ENCODE peak calls at places on chromosomes 13 and 19, in seven cellular contexts. One of them, this sample, is unnamed.

GRCh38 chr19:13165091-13165997 is 15.1 kb downstream of the IER2 start:
- DNase-seq in activated CD4-positive, alpha-beta T cell treated with anti-CD3 and anti-CD28 coated beads, Interleukin-2, amount 50 U/mL, for 1 hour: no peak
- DNase-seq in IMR-90: no peak
- DNase-seq in cardiac fibroblast: peak
- DNase-seq in lung microvascular endothelial cell: peak
- DNase-seq in amniotic stem cell: no peak
- DNase-seq in NCI-H446 treated with DMSO at 0.1 percent for 48 hours: no peak
- DNase-seq in this sample: no peak

GRCh38 chr19:18292810-18293641 is 11.6 kb upstream of the JUND start:
- DNase-seq in activated CD4-positive, alpha-beta T cell treated with anti-CD3 and anti-CD28 coated beads, Interleukin-2, amount 50 U/mL, for 1 hour: no peak
- DNase-seq in IMR-90: peak
- DNase-seq in cardiac fibroblast: peak
- DNase-seq in lung microvascular endothelial cell: peak
- DNase-seq in amniotic stem cell: no peak
- DNase-seq in NCI-H446 treated with DMSO at 0.1 percent for 48 hours: no peak
- DNase-seq in this sample: no peak

GRCh38 chr13:59490651-59491050 is 673.1 kb downstream of the DIAPH3 start:
- DNase-seq in activated CD4-positive, alpha-beta T cell treated with anti-CD3 and anti-CD28 coated beads, Interleukin-2, amount 50 U/mL, for 1 hour: no peak
- DNase-seq in IMR-90: no peak
- DNase-seq in cardiac fibroblast: no peak
- DNase-seq in lung microvascular endothelial cell: no peak
- DNase-seq in amniotic stem cell: no peak
- DNase-seq in NCI-H446 treated with DMSO at 0.1 percent for 48 hours: no peak
- DNase-seq in this sample: no peak

GRCh38 chr19:955803-956746 is 28.1 kb upstream of the WDR18 start:
- DNase-seq in activated CD4-positive, alpha-beta T cell treated with anti-CD3 and anti-CD28 coated beads, Interleukin-2, amount 50 U/mL, for 1 hour: no peak
- DNase-seq in IMR-90: no peak
- DNase-seq in cardiac fibroblast: no peak
- DNase-seq in lung microvascular endothelial cell: no peak
- DNase-seq in amniotic stem cell: no peak
- DNase-seq in NCI-H446 treated with DMSO at 0.1 percent for 48 hours: no peak
- DNase-seq in this sample: no peak

GRCh38 chr13:24254151-24254810 is 55.1 kb upstream of the C1QTNF9 start:
- DNase-seq in activated CD4-positive, alpha-beta T cell treated with anti-CD3 and anti-CD28 coated beads, Interleukin-2, amount 50 U/mL, for 1 hour: peak
- DNase-seq in IMR-90: no peak
- DNase-seq in cardiac fibroblast: peak
- DNase-seq in lung microvascular endothelial cell: no peak
- DNase-seq in amniotic stem cell: no peak
- DNase-seq in NCI-H446 treated with DMSO at 0.1 percent for 48 hours: no peak
- DNase-seq in this sample: no peak

GRCh38 chr13:91162180-91162579 is 185.3 kb upstream of the MIR17HG start:
- DNase-seq in activated CD4-positive, alpha-beta T cell treated with anti-CD3 and anti-CD28 coated beads, Interleukin-2, amount 50 U/mL, for 1 hour: no peak
- DNase-seq in IMR-90: no peak
- DNase-seq in cardiac fibroblast: no peak
- DNase-seq in lung microvascular endothelial cell: no peak
- DNase-seq in amniotic stem cell: no peak
- DNase-seq in NCI-H446 treated with DMSO at 0.1 percent for 48 hours: no peak
- DNase-seq in this sample: no peak

GRCh38 chr13:101590479-101590878 is 138.0 kb downstream of the ITGBL1 start:
- DNase-seq in activated CD4-positive, alpha-beta T cell treated with anti-CD3 and anti-CD28 coated beads, Interleukin-2, amount 50 U/mL, for 1 hour: no peak
- DNase-seq in IMR-90: no peak
- DNase-seq in cardiac fibroblast: no peak
- DNase-seq in lung microvascular endothelial cell: no peak
- DNase-seq in amniotic stem cell: no peak
- DNase-seq in NCI-H446 treated with DMSO at 0.1 percent for 48 hours: no peak
- DNase-seq in this sample: no peak

GRCh38 chr13:49098771-49099512 is 121.2 kb upstream of the MLNR start:
- DNase-seq in activated CD4-positive, alpha-beta T cell treated with anti-CD3 and anti-CD28 coated beads, Interleukin-2, amount 50 U/mL, for 1 hour: no peak
- DNase-seq in IMR-90: no peak
- DNase-seq in cardiac fibroblast: peak
- DNase-seq in lung microvascular endothelial cell: peak
- DNase-seq in amniotic stem cell: no peak
- DNase-seq in NCI-H446 treated with DMSO at 0.1 percent for 48 hours: no peak
- DNase-seq in this sample: no peak

GRCh38 chr19:54179921-54180452 is 7.0 kb upstream of the TMC4 start:
- DNase-seq in activated CD4-positive, alpha-beta T cell treated with anti-CD3 and anti-CD28 coated beads, Interleukin-2, amount 50 U/mL, for 1 hour: no peak
- DNase-seq in IMR-90: peak
- DNase-seq in cardiac fibroblast: peak
- DNase-seq in lung microvascular endothelial cell: peak
- DNase-seq in amniotic stem cell: no peak
- DNase-seq in NCI-H446 treated with DMSO at 0.1 percent for 48 hours: no peak
- DNase-seq in this sample: peak

GRCh38 chr19:44111910-44112463 is 1.2 kb upstream of the ZNF225 start:
- DNase-seq in activated CD4-positive, alpha-beta T cell treated with anti-CD3 and anti-CD28 coated beads, Interleukin-2, amount 50 U/mL, for 1 hour: no peak
- DNase-seq in IMR-90: peak
- DNase-seq in cardiac fibroblast: peak
- DNase-seq in lung microvascular endothelial cell: peak
- DNase-seq in amniotic stem cell: peak
- DNase-seq in NCI-H446 treated with DMSO at 0.1 percent for 48 hours: no peak
- DNase-seq in this sample: peak

GRCh38 chr19:4512070-4512469 is 6.2 kb downstream of the PLIN4 start:
- DNase-seq in activated CD4-positive, alpha-beta T cell treated with anti-CD3 and anti-CD28 coated beads, Interleukin-2, amount 50 U/mL, for 1 hour: no peak
- DNase-seq in IMR-90: no peak
- DNase-seq in cardiac fibroblast: no peak
- DNase-seq in lung microvascular endothelial cell: no peak
- DNase-seq in amniotic stem cell: no peak
- DNase-seq in NCI-H446 treated with DMSO at 0.1 percent for 48 hours: no peak
- DNase-seq in this sample: no peak

GRCh38 chr13:51058461-51059167 is 52.5 kb downstream of the C13orf42 start:
- DNase-seq in activated CD4-positive, alpha-beta T cell treated with anti-CD3 and anti-CD28 coated beads, Interleukin-2, amount 50 U/mL, for 1 hour: no peak
- DNase-seq in IMR-90: no peak
- DNase-seq in cardiac fibroblast: no peak
- DNase-seq in lung microvascular endothelial cell: no peak
- DNase-seq in amniotic stem cell: no peak
- DNase-seq in NCI-H446 treated with DMSO at 0.1 percent for 48 hours: no peak
- DNase-seq in this sample: no peak

GRCh38 chr13:40613192-40613818 is 53.1 kb downstream of the FOXO1 start:
- DNase-seq in activated CD4-positive, alpha-beta T cell treated with anti-CD3 and anti-CD28 coated beads, Interleukin-2, amount 50 U/mL, for 1 hour: peak
- DNase-seq in IMR-90: no peak
- DNase-seq in cardiac fibroblast: no peak
- DNase-seq in lung microvascular endothelial cell: peak
- DNase-seq in amniotic stem cell: no peak
- DNase-seq in NCI-H446 treated with DMSO at 0.1 percent for 48 hours: no peak
- DNase-seq in this sample: no peak

GRCh38 chr19:2478324-2478755 is 2.4 kb downstream of the GADD45B start:
- DNase-seq in activated CD4-positive, alpha-beta T cell treated with anti-CD3 and anti-CD28 coated beads, Interleukin-2, amount 50 U/mL, for 1 hour: peak
- DNase-seq in IMR-90: peak
- DNase-seq in cardiac fibroblast: peak
- DNase-seq in lung microvascular endothelial cell: peak
- DNase-seq in amniotic stem cell: no peak
- DNase-seq in NCI-H446 treated with DMSO at 0.1 percent for 48 hours: peak
- DNase-seq in this sample: peak

GRCh38 chr19:18417250-18418033 is 1.8 kb upstream of the SSBP4 start:
- DNase-seq in activated CD4-positive, alpha-beta T cell treated with anti-CD3 and anti-CD28 coated beads, Interleukin-2, amount 50 U/mL, for 1 hour: no peak
- DNase-seq in IMR-90: peak
- DNase-seq in cardiac fibroblast: peak
- DNase-seq in lung microvascular endothelial cell: peak
- DNase-seq in amniotic stem cell: no peak
- DNase-seq in NCI-H446 treated with DMSO at 0.1 percent for 48 hours: peak
- DNase-seq in this sample: peak

GRCh38 chr19:40223135-40223822 is 3.2 kb downstream of the CCNP start:
- DNase-seq in activated CD4-positive, alpha-beta T cell treated with anti-CD3 and anti-CD28 coated beads, Interleukin-2, amount 50 U/mL, for 1 hour: peak
- DNase-seq in IMR-90: no peak
- DNase-seq in cardiac fibroblast: no peak
- DNase-seq in lung microvascular endothelial cell: no peak
- DNase-seq in amniotic stem cell: no peak
- DNase-seq in NCI-H446 treated with DMSO at 0.1 percent for 48 hours: no peak
- DNase-seq in this sample: no peak

GRCh38 chr13:109355875-109356428 is 430.4 kb downstream of the IRS2 start:
- DNase-seq in activated CD4-positive, alpha-beta T cell treated with anti-CD3 and anti-CD28 coated beads, Interleukin-2, amount 50 U/mL, for 1 hour: no peak
- DNase-seq in IMR-90: no peak
- DNase-seq in cardiac fibroblast: no peak
- DNase-seq in lung microvascular endothelial cell: no peak
- DNase-seq in amniotic stem cell: no peak
- DNase-seq in NCI-H446 treated with DMSO at 0.1 percent for 48 hours: no peak
- DNase-seq in this sample: no peak

GRCh38 chr13:40460116-40460515 is 206.3 kb downstream of the FOXO1 start:
- DNase-seq in activated CD4-positive, alpha-beta T cell treated with anti-CD3 and anti-CD28 coated beads, Interleukin-2, amount 50 U/mL, for 1 hour: no peak
- DNase-seq in IMR-90: no peak
- DNase-seq in cardiac fibroblast: peak
- DNase-seq in lung microvascular endothelial cell: no peak
- DNase-seq in amniotic stem cell: no peak
- DNase-seq in NCI-H446 treated with DMSO at 0.1 percent for 48 hours: no peak
- DNase-seq in this sample: no peak

GRCh38 chr19:11873762-11874161 is 13.8 kb upstream of the ZNF69 start:
- DNase-seq in activated CD4-positive, alpha-beta T cell treated with anti-CD3 and anti-CD28 coated beads, Interleukin-2, amount 50 U/mL, for 1 hour: no peak
- DNase-seq in IMR-90: no peak
- DNase-seq in cardiac fibroblast: no peak
- DNase-seq in lung microvascular endothelial cell: no peak
- DNase-seq in amniotic stem cell: no peak
- DNase-seq in NCI-H446 treated with DMSO at 0.1 percent for 48 hours: no peak
- DNase-seq in this sample: no peak

GRCh38 chr19:1172353-1173159 is 1.5 kb downstream of the SBNO2 start:
- DNase-seq in activated CD4-positive, alpha-beta T cell treated with anti-CD3 and anti-CD28 coated beads, Interleukin-2, amount 50 U/mL, for 1 hour: no peak
- DNase-seq in IMR-90: peak
- DNase-seq in cardiac fibroblast: peak
- DNase-seq in lung microvascular endothelial cell: peak
- DNase-seq in amniotic stem cell: peak
- DNase-seq in NCI-H446 treated with DMSO at 0.1 percent for 48 hours: peak
- DNase-seq in this sample: peak

GRCh38 chr19:46529622-46530451 is 34.2 kb upstream of the PNMA8B start:
- DNase-seq in activated CD4-positive, alpha-beta T cell treated with anti-CD3 and anti-CD28 coated beads, Interleukin-2, amount 50 U/mL, for 1 hour: peak
- DNase-seq in IMR-90: peak
- DNase-seq in cardiac fibroblast: peak
- DNase-seq in lung microvascular endothelial cell: peak
- DNase-seq in amniotic stem cell: peak
- DNase-seq in NCI-H446 treated with DMSO at 0.1 percent for 48 hours: peak
- DNase-seq in this sample: peak

GRCh38 chr13:51697855-51698254 is 106.1 kb downstream of the DHRS12 start:
- DNase-seq in activated CD4-positive, alpha-beta T cell treated with anti-CD3 and anti-CD28 coated beads, Interleukin-2, amount 50 U/mL, for 1 hour: no peak
- DNase-seq in IMR-90: peak
- DNase-seq in cardiac fibroblast: peak
- DNase-seq in lung microvascular endothelial cell: no peak
- DNase-seq in amniotic stem cell: no peak
- DNase-seq in NCI-H446 treated with DMSO at 0.1 percent for 48 hours: no peak
- DNase-seq in this sample: no peak

This sample was measured in LHCN-M2.